ENCODE peak calls at places on chromosomes 7 and 10, in four cellular contexts. H is K562, O is HepG2, J is GM12878. Y is an unnamed sample.

GRCh38 chr10:53314856-53315255 is 542.3 kb upstream of the MBL2 start:
- DNase-seq in J (no peak), H (no peak), O (no peak), Y (no peak)

GRCh38 chr7:1041471-1042160 is 2.7 kb upstream of the GPR146 start:
- DNase-seq in O (no peak), J (no peak), H (no peak), Y (no peak)

GRCh38 chr10:86085686-86086085 is 280.9 kb downstream of the GRID1 start:
- DNase-seq in J (no peak), H (no peak), O (no peak), Y (no peak)

GRCh38 chr10:44628921-44629320 is 244.0 kb upstream of the CXCL12 start:
- DNase-seq in H (no peak), O (no peak), J (no peak), Y (no peak)

GRCh38 chr7:17769918-17770317 is 170.4 kb downstream of the SNX13 start:
- DNase-seq in J (no peak), O (peak; percentile 69), H (peak; percentile 40), Y (peak; percentile 53)

GRCh38 chr7:37287093-37287492 is 161.6 kb downstream of the ELMO1 start:
- DNase-seq in J (no peak), O (no peak), H (no peak), Y (no peak)

GRCh38 chr7:13742126-13742525 is 247.3 kb downstream of the ETV1 start:
- DNase-seq in H (no peak), J (no peak), O (no peak), Y (no peak)

GRCh38 chr7:16344927-16345326 is 76.4 kb downstream of the CRPPA start:
- DNase-seq in H (no peak), J (no peak), O (no peak), Y (no peak)

GRCh38 chr7:112546723-112547513 is 66.1 kb downstream of the LSMEM1 start:
- DNase-seq in J (no peak), O (peak; percentile 30), H (no peak), Y (no peak)

GRCh38 chr10:94224656-94225055 is 138.1 kb downstream of the NOC3L start:
- DNase-seq in H (no peak), O (no peak), J (no peak), Y (no peak)

GRCh38 chr10:26733750-26734568 is 36.5 kb downstream of the PDSS1 start:
- DNase-seq in J (no peak), H (no peak), O (peak; percentile 97), Y (no peak)
- TF ChIP-seq TARDBP in J (no peak), H (no peak), O (peak; percentile 81), Y (no peak)

DNA sequence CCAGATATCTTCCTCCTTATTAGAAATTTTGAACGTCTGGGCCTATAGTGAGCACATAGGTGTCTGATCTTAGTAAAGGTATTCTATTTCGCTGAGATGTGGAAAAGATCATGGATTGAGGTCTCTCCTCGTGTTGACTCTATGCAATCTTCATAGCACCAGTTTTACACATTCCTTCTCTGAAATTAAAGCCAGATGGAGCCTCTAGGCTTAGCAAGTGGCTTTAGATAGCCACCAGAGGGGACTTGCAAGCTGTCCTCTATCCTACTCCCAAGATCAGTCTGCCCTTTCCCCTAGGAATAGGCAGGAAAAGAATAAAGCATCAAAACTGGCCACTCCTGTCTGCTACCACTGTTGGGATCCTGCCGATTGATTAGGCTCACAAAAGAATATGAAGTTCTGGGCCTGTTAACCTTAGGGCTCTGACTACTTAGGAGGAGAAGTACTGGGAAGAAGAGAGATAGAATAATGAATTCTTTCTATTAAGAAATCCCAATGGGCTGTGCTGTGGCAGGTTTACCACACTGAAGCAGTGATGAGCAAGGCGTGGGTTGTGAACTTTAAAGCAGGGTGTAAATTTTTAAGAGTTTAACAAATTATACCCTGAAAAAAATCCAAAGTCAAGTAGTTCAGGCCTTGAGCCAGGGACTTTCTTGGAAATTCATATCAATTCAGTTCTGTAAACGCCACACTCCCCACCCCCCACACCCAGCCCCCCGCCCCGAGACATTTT is 2.2 kb upstream of the STRIP2 start:
- DNase-seq in O (no peak), J (no peak), H (no peak), Y (no peak)
- TF ChIP-seq SP1 in O (no peak), J (no peak), H (no peak), Y (no peak)

GRCh38 chr10:13382759-13383753 is 35.0 kb upstream of the SEPHS1 start:
- DNase-seq in J (no peak), H (no peak), O (no peak), Y (no peak)
- TF ChIP-seq TARDBP in J (no peak), H (no peak), O (no peak), Y (no peak)

GRCh38 chr7:71752171-71752935 is 620.4 kb downstream of the GALNT17 start:
- DNase-seq in O (peak; percentile 4), J (no peak), H (peak; percentile 81), Y (peak; percentile 78)
- TF ChIP-seq SP1 in O (no peak), J (no peak), H (no peak), Y (no peak)

DNA sequence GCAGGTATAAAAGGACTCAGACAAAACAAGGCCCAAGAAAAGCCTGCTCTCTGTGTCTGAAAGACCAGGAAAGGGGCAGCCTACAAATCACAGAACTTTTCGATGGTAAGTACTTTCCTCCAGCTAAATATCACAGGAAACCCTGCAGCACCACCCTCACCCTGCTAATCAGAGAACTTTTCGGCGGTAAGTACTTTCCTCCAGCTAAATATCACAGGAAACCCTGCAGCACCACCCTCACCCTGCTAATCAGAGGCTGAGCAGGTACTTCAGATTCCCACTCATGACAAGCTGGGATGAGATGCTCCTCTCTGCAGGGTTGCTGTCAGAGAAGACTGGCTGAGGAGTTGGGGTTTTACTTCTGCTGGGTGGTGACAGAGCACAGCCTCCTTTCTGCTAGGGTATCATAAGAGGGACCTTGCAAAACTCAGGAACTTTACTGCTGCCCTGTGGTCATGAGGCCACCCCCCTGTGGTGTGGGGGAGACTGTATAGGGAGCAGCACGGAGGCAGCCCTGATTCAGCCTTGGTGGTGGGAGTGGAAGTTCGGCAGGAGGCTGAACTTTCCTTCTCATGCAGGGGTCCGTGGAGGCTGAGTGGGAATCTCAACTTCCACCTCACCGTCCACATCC is 7.2 kb downstream of the WDR37 start:
- DNase-seq in H (no peak), O (no peak), J (no peak), Y (no peak)
- TF ChIP-seq TARDBP in H (no peak), O (no peak), J (no peak), Y (no peak)

GRCh38 chr7:2213551-2214215 is 19.1 kb downstream of the MAD1L1 start:
- DNase-seq in O (no peak), H (no peak), J (no peak), Y (no peak)
- TF ChIP-seq SP1 in O (no peak), H (no peak), J (no peak), Y (no peak)

Y was measured in HEK293T.